ENCODE peak calls at places on chromosomes 5 and 9, in five cellular contexts. One of them, this sample, is unnamed. For H3K27me3 and H3K4me1, the result is how much of the 10 kb centered on the place peaks cover.

GRCh38 chr5:177306674-177307543 is 3.3 kb downstream of the PRELID1 start:
- DNase-seq in transverse colon: no peak
- DNase-seq in tibial nerve: no peak
- DNase-seq in GM23338: peak
- DNase-seq in adrenal gland: peak
- DNase-seq in this sample: no peak

GRCh38 chr9:110995511-110996340 is 42.5 kb downstream of the LPAR1 start:
- DNase-seq in transverse colon: no peak
- DNase-seq in tibial nerve: no peak
- DNase-seq in GM23338: no peak
- DNase-seq in adrenal gland: no peak
- DNase-seq in this sample: no peak

GRCh38 chr9:113488490-113488889 is 25.0 kb downstream of the RGS3 start:
- DNase-seq in transverse colon: peak
- DNase-seq in tibial nerve: no peak
- DNase-seq in GM23338: no peak
- DNase-seq in adrenal gland: peak
- DNase-seq in this sample: no peak

GRCh38 chr9:123115146-123115913 is 81.9 kb downstream of the GPR21 start:
- DNase-seq in transverse colon: no peak
- DNase-seq in tibial nerve: no peak
- DNase-seq in GM23338: no peak
- DNase-seq in adrenal gland: no peak
- DNase-seq in this sample: no peak

GRCh38 chr5:142883025-142883424 is 112.8 kb downstream of the ARHGAP26 start:
- DNase-seq in transverse colon: no peak
- DNase-seq in tibial nerve: no peak
- DNase-seq in GM23338: no peak
- DNase-seq in adrenal gland: peak
- DNase-seq in this sample: no peak

GRCh38 chr5:139925650-139926640 is 117.2 kb downstream of the NRG2 start:
- DNase-seq in transverse colon: no peak
- DNase-seq in tibial nerve: no peak
- DNase-seq in GM23338: no peak
- DNase-seq in adrenal gland: no peak
- DNase-seq in this sample: no peak

GRCh38 chr5:141916522-141916921 is 7.1 kb upstream of the DELE1 start:
- DNase-seq in transverse colon: no peak
- DNase-seq in tibial nerve: no peak
- DNase-seq in GM23338: no peak
- DNase-seq in adrenal gland: no peak
- DNase-seq in this sample: no peak

GRCh38 chr5:134079748-134080581 is 34.5 kb upstream of the TCF7 start:
- DNase-seq in transverse colon: no peak
- DNase-seq in tibial nerve: no peak
- DNase-seq in GM23338: no peak
- DNase-seq in adrenal gland: no peak
- DNase-seq in this sample: no peak

GRCh38 chr9:89701221-89701798 is 96.5 kb downstream of the GADD45G start:
- DNase-seq in transverse colon: no peak
- DNase-seq in tibial nerve: no peak
- DNase-seq in GM23338: no peak
- DNase-seq in adrenal gland: no peak
- DNase-seq in this sample: no peak

GRCh38 chr5:137753986-137754235 is 252 bp downstream of the HNRNPA0 start:
- DNase-seq in transverse colon: no peak
- DNase-seq in tibial nerve: no peak
- DNase-seq in GM23338: no peak
- DNase-seq in adrenal gland: no peak
- DNase-seq in this sample: no peak

GRCh38 chr9:132638240-132638639 is 31.5 kb downstream of the DDX31 start:
- DNase-seq in transverse colon: no peak
- DNase-seq in tibial nerve: no peak
- DNase-seq in GM23338: no peak
- DNase-seq in adrenal gland: no peak
- DNase-seq in this sample: no peak

DNA sequence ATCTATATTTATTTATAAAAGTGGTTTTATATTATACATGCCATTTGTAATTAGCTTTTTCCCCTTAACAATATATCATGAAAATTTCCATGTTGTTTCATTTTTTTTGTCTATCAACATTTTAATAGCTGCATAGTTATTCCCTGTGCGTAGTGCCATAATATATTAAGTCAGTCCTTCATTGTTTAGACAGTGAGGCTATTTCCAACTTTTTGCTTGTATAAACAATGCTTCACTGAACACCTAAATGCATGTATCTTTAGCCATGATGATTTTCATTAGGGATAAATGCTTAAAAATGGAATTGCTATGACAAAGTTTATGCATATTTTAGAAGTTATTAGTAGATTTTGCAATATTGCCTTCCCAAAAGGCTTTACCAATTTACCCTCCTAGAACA is 80.7 kb upstream of the STC2 start:
- DNase-seq in transverse colon: no peak
- DNase-seq in tibial nerve: no peak
- DNase-seq in GM23338: no peak
- DNase-seq in adrenal gland: no peak
- DNase-seq in this sample: no peak
- H3K27ac ChIP-seq in transverse colon: no peak
- H3K27ac ChIP-seq in tibial nerve: no peak
- H3K27ac ChIP-seq in GM23338: no peak
- H3K27ac ChIP-seq in adrenal gland: no peak
- H3K27ac ChIP-seq in this sample: no peak

GRCh38 chr5:60842859-60843692 is 993 bp downstream of the ELOVL7 start:
- DNase-seq in transverse colon: peak
- DNase-seq in tibial nerve: no peak
- DNase-seq in GM23338: peak
- DNase-seq in adrenal gland: no peak
- DNase-seq in this sample: no peak

GRCh38 chr5:60843693-60844428 is at the start of gene ELOVL7:
- DNase-seq in transverse colon: peak
- DNase-seq in tibial nerve: no peak
- DNase-seq in GM23338: peak
- DNase-seq in adrenal gland: peak
- DNase-seq in this sample: no peak

GRCh38 chr5:60841361-60841760 is 2.7 kb downstream of the ELOVL7 start:
- DNase-seq in transverse colon: no peak
- DNase-seq in tibial nerve: no peak
- DNase-seq in GM23338: no peak
- DNase-seq in adrenal gland: no peak
- DNase-seq in this sample: no peak

GRCh38 chr5:60846298-60846697 is 2.2 kb upstream of the ELOVL7 start:
- DNase-seq in transverse colon: no peak
- DNase-seq in tibial nerve: no peak
- DNase-seq in GM23338: no peak
- DNase-seq in adrenal gland: no peak
- DNase-seq in this sample: no peak

GRCh38 chr5:60844429-60844890 is 391 bp upstream of the ELOVL7 start:
- DNase-seq in transverse colon: no peak
- DNase-seq in tibial nerve: no peak
- DNase-seq in GM23338: peak
- DNase-seq in adrenal gland: peak
- DNase-seq in this sample: no peak
- H3K27me3 ChIP-seq in transverse colon: under half
- H3K27me3 ChIP-seq in tibial nerve: under half
- H3K27me3 ChIP-seq in GM23338: under half
- H3K27me3 ChIP-seq in adrenal gland: under half
- H3K27me3 ChIP-seq in this sample: under half

DNA sequence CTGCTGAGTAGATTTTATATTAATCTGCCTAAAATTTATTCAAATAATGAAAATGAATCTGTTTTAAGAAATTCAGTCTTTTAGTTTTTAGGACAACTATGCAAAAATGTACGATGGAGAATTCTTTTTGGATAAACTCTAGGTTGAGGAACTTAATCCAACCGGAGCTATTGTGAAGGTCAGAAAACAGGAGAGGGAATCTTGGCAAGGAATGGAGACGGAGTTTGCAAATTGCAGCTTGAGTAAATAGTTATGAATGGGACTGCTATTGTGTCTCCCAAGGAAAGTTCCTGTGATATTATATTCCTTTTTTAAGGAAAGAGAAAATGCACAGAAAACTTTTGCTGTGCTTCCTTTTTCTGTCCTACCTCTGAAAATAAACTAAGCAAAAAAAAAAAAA is 67.9 kb downstream of the IQGAP2 start:
- DNase-seq in transverse colon: no peak
- DNase-seq in tibial nerve: no peak
- DNase-seq in GM23338: no peak
- DNase-seq in adrenal gland: no peak
- DNase-seq in this sample: no peak
- H3K4me1 ChIP-seq in transverse colon: under half
- H3K4me1 ChIP-seq in tibial nerve: under half
- H3K4me1 ChIP-seq in GM23338: under half
- H3K4me1 ChIP-seq in adrenal gland: under half
- H3K4me1 ChIP-seq in this sample: under half

GRCh38 chr9:130286072-130286770 is 20.7 kb downstream of the HMCN2 start:
- DNase-seq in transverse colon: no peak
- DNase-seq in tibial nerve: no peak
- DNase-seq in GM23338: no peak
- DNase-seq in adrenal gland: no peak
- DNase-seq in this sample: no peak
- H3K27ac ChIP-seq in transverse colon: peak
- H3K27ac ChIP-seq in tibial nerve: no peak
- H3K27ac ChIP-seq in GM23338: no peak
- H3K27ac ChIP-seq in adrenal gland: no peak
- H3K27ac ChIP-seq in this sample: no peak

GRCh38 chr5:123087173-123088030 is 1.6 kb upstream of the PRDM6 start:
- DNase-seq in transverse colon: no peak
- DNase-seq in tibial nerve: no peak
- DNase-seq in GM23338: peak
- DNase-seq in adrenal gland: no peak
- DNase-seq in this sample: no peak
- H3K27me3 ChIP-seq in transverse colon: half or more
- H3K27me3 ChIP-seq in tibial nerve: half or more
- H3K27me3 ChIP-seq in GM23338: half or more
- H3K27me3 ChIP-seq in adrenal gland: half or more
- H3K27me3 ChIP-seq in this sample: half or more

GRCh38 chr9:35904966-35905781 is 828 bp upstream of the HRCT1 start:
- DNase-seq in transverse colon: peak
- DNase-seq in tibial nerve: no peak
- DNase-seq in GM23338: no peak
- DNase-seq in adrenal gland: no peak
- DNase-seq in this sample: no peak

GRCh38 chr9:35903049-35903448 is 3.0 kb upstream of the HRCT1 start:
- DNase-seq in transverse colon: no peak
- DNase-seq in tibial nerve: peak
- DNase-seq in GM23338: peak
- DNase-seq in adrenal gland: no peak
- DNase-seq in this sample: no peak

GRCh38 chr9:35906923-35907699 is 1.1 kb downstream of the HRCT1 start:
- DNase-seq in transverse colon: peak
- DNase-seq in tibial nerve: peak
- DNase-seq in GM23338: no peak
- DNase-seq in adrenal gland: peak
- DNase-seq in this sample: no peak

GRCh38 chr9:35905912-35906679 is at the start of gene HRCT1:
- DNase-seq in transverse colon: peak
- DNase-seq in tibial nerve: peak
- DNase-seq in GM23338: no peak
- DNase-seq in adrenal gland: peak
- DNase-seq in this sample: no peak

DNA sequence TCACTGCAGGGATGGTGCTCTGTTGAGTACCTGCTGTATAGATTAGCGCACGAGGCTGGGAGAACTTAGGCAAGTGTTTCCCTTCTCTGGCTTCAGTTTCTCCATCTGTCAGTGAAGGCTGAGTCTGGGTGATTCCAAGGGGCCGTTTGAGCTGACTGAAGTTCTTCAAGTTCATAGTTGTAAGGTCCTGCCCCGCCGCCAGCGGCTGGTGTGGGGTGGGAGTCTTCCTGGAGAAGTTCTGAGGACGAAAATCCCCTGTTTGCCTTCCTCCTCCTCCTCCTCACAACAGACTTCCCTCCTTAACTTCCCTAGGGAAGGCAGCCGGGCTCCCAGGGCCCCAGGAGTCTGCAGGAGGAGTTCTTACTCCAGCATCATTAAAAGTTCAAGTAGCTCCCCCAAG is 1.7 kb upstream of the HRCT1 start:
- DNase-seq in transverse colon: no peak
- DNase-seq in tibial nerve: no peak
- DNase-seq in GM23338: no peak
- DNase-seq in adrenal gland: no peak
- DNase-seq in this sample: no peak
- H3K4me1 ChIP-seq in transverse colon: under half
- H3K4me1 ChIP-seq in tibial nerve: under half
- H3K4me1 ChIP-seq in GM23338: under half
- H3K4me1 ChIP-seq in adrenal gland: under half
- H3K4me1 ChIP-seq in this sample: under half

This sample was measured in iPS DF 6.9.